ENCODE peak calls at places on chromosomes 13 and 19, in ten cellular contexts. One of them, this sample, is unnamed.

GRCh38 chr13:100526299-100527030 is 62.1 kb downstream of the GGACT start:
- DNase-seq in ascending aorta: no peak
- DNase-seq in upper lobe of left lung: no peak
- DNase-seq in astrocyte: no peak
- DNase-seq in lung: no peak
- DNase-seq in cardiac muscle cell: no peak
- DNase-seq in colonic mucosa: no peak
- DNase-seq in esophagus muscularis mucosa: no peak
- DNase-seq in CD4-positive, alpha-beta T cell: no peak
- DNase-seq in tibial artery: no peak
- DNase-seq in this sample: no peak

GRCh38 chr19:10292789-10293636 is 3.3 kb downstream of the ICAM5 start:
- DNase-seq in lung: no peak
- DNase-seq in CD4-positive, alpha-beta T cell: no peak
- DNase-seq in ascending aorta: no peak
- DNase-seq in tibial artery: no peak
- DNase-seq in esophagus muscularis mucosa: no peak
- DNase-seq in upper lobe of left lung: peak
- DNase-seq in colonic mucosa: no peak
- DNase-seq in cardiac muscle cell: no peak
- DNase-seq in astrocyte: no peak
- DNase-seq in this sample: no peak

GRCh38 chr13:104975272-104975671 is 1560.2 kb downstream of the EFNB2 start:
- DNase-seq in CD4-positive, alpha-beta T cell: no peak
- DNase-seq in upper lobe of left lung: no peak
- DNase-seq in tibial artery: no peak
- DNase-seq in colonic mucosa: no peak
- DNase-seq in ascending aorta: no peak
- DNase-seq in astrocyte: no peak
- DNase-seq in cardiac muscle cell: no peak
- DNase-seq in lung: no peak
- DNase-seq in esophagus muscularis mucosa: no peak
- DNase-seq in this sample: no peak

GRCh38 chr19:35757231-35757748 is 461 bp upstream of the HSPB6 start:
- DNase-seq in cardiac muscle cell: peak
- DNase-seq in esophagus muscularis mucosa: peak
- DNase-seq in CD4-positive, alpha-beta T cell: no peak
- DNase-seq in astrocyte: peak
- DNase-seq in tibial artery: peak
- DNase-seq in ascending aorta: peak
- DNase-seq in colonic mucosa: peak
- DNase-seq in upper lobe of left lung: peak
- DNase-seq in lung: peak
- DNase-seq in this sample: peak

GRCh38 chr13:58048670-58049069 is 417.1 kb downstream of the PCDH17 start:
- DNase-seq in esophagus muscularis mucosa: no peak
- DNase-seq in ascending aorta: no peak
- DNase-seq in CD4-positive, alpha-beta T cell: no peak
- DNase-seq in upper lobe of left lung: no peak
- DNase-seq in tibial artery: no peak
- DNase-seq in astrocyte: peak
- DNase-seq in cardiac muscle cell: no peak
- DNase-seq in lung: no peak
- DNase-seq in colonic mucosa: no peak
- DNase-seq in this sample: no peak

GRCh38 chr13:46961719-46962118 is 64.9 kb upstream of the HTR2A start:
- DNase-seq in cardiac muscle cell: no peak
- DNase-seq in CD4-positive, alpha-beta T cell: no peak
- DNase-seq in tibial artery: peak
- DNase-seq in ascending aorta: no peak
- DNase-seq in upper lobe of left lung: no peak
- DNase-seq in astrocyte: peak
- DNase-seq in lung: no peak
- DNase-seq in esophagus muscularis mucosa: no peak
- DNase-seq in colonic mucosa: no peak
- DNase-seq in this sample: peak

GRCh38 chr19:36009220-36009619 is 607 bp upstream of the SYNE4 start:
- DNase-seq in upper lobe of left lung: peak
- DNase-seq in tibial artery: peak
- DNase-seq in esophagus muscularis mucosa: no peak
- DNase-seq in astrocyte: peak
- DNase-seq in ascending aorta: peak
- DNase-seq in CD4-positive, alpha-beta T cell: no peak
- DNase-seq in cardiac muscle cell: peak
- DNase-seq in colonic mucosa: peak
- DNase-seq in lung: peak
- DNase-seq in this sample: peak

GRCh38 chr19:4386038-4386782 is 14.1 kb downstream of the SH3GL1 start:
- DNase-seq in astrocyte: no peak
- DNase-seq in ascending aorta: no peak
- DNase-seq in colonic mucosa: no peak
- DNase-seq in esophagus muscularis mucosa: no peak
- DNase-seq in CD4-positive, alpha-beta T cell: no peak
- DNase-seq in upper lobe of left lung: no peak
- DNase-seq in tibial artery: no peak
- DNase-seq in cardiac muscle cell: no peak
- DNase-seq in lung: no peak
- DNase-seq in this sample: no peak

GRCh38 chr13:96052655-96053002 is 572 bp downstream of the UGGT2 start:
- DNase-seq in ascending aorta: no peak
- DNase-seq in tibial artery: no peak
- DNase-seq in astrocyte: peak
- DNase-seq in CD4-positive, alpha-beta T cell: no peak
- DNase-seq in colonic mucosa: no peak
- DNase-seq in upper lobe of left lung: no peak
- DNase-seq in lung: no peak
- DNase-seq in cardiac muscle cell: peak
- DNase-seq in esophagus muscularis mucosa: no peak
- DNase-seq in this sample: peak

GRCh38 chr19:41311072-41311471 is 1.1 kb downstream of the CCDC97 start:
- DNase-seq in upper lobe of left lung: no peak
- DNase-seq in esophagus muscularis mucosa: no peak
- DNase-seq in lung: no peak
- DNase-seq in CD4-positive, alpha-beta T cell: no peak
- DNase-seq in ascending aorta: no peak
- DNase-seq in colonic mucosa: no peak
- DNase-seq in cardiac muscle cell: no peak
- DNase-seq in astrocyte: no peak
- DNase-seq in tibial artery: no peak
- DNase-seq in this sample: no peak

GRCh38 chr13:114107686-114108081 is 24.7 kb downstream of the RASA3 start:
- DNase-seq in esophagus muscularis mucosa: no peak
- DNase-seq in ascending aorta: peak
- DNase-seq in lung: no peak
- DNase-seq in cardiac muscle cell: no peak
- DNase-seq in tibial artery: peak
- DNase-seq in CD4-positive, alpha-beta T cell: no peak
- DNase-seq in upper lobe of left lung: peak
- DNase-seq in colonic mucosa: no peak
- DNase-seq in astrocyte: peak
- DNase-seq in this sample: peak

GRCh38 chr13:52393572-52394357 is 12.2 kb downstream of the THSD1 start:
- DNase-seq in ascending aorta: no peak
- DNase-seq in upper lobe of left lung: no peak
- DNase-seq in esophagus muscularis mucosa: no peak
- DNase-seq in CD4-positive, alpha-beta T cell: no peak
- DNase-seq in astrocyte: no peak
- DNase-seq in cardiac muscle cell: no peak
- DNase-seq in tibial artery: no peak
- DNase-seq in lung: no peak
- DNase-seq in colonic mucosa: no peak
- DNase-seq in this sample: no peak

GRCh38 chr13:47997384-47997783 is 3.7 kb downstream of the SUCLA2 start:
- DNase-seq in colonic mucosa: no peak
- DNase-seq in esophagus muscularis mucosa: no peak
- DNase-seq in upper lobe of left lung: no peak
- DNase-seq in lung: no peak
- DNase-seq in astrocyte: no peak
- DNase-seq in ascending aorta: no peak
- DNase-seq in CD4-positive, alpha-beta T cell: no peak
- DNase-seq in cardiac muscle cell: no peak
- DNase-seq in tibial artery: no peak
- DNase-seq in this sample: no peak

GRCh38 chr13:48542581-48543341 is 9.9 kb upstream of the RCBTB2 start:
- DNase-seq in ascending aorta: peak
- DNase-seq in colonic mucosa: peak
- DNase-seq in upper lobe of left lung: peak
- DNase-seq in lung: no peak
- DNase-seq in tibial artery: peak
- DNase-seq in esophagus muscularis mucosa: no peak
- DNase-seq in cardiac muscle cell: peak
- DNase-seq in astrocyte: peak
- DNase-seq in CD4-positive, alpha-beta T cell: no peak
- DNase-seq in this sample: peak

GRCh38 chr13:109868583-109869311 is 82.4 kb upstream of the IRS2 start:
- DNase-seq in CD4-positive, alpha-beta T cell: no peak
- DNase-seq in ascending aorta: no peak
- DNase-seq in tibial artery: no peak
- DNase-seq in astrocyte: no peak
- DNase-seq in upper lobe of left lung: no peak
- DNase-seq in esophagus muscularis mucosa: no peak
- DNase-seq in cardiac muscle cell: no peak
- DNase-seq in colonic mucosa: no peak
- DNase-seq in lung: no peak
- DNase-seq in this sample: no peak

GRCh38 chr19:9721861-9722260 is 46.7 kb downstream of the ZNF846 start:
- DNase-seq in tibial artery: no peak
- DNase-seq in astrocyte: no peak
- DNase-seq in upper lobe of left lung: no peak
- DNase-seq in cardiac muscle cell: no peak
- DNase-seq in lung: no peak
- DNase-seq in colonic mucosa: no peak
- DNase-seq in esophagus muscularis mucosa: no peak
- DNase-seq in ascending aorta: no peak
- DNase-seq in CD4-positive, alpha-beta T cell: no peak
- DNase-seq in this sample: no peak

GRCh38 chr19:38210458-38210987 is 13.5 kb downstream of the DPF1 start:
- DNase-seq in astrocyte: no peak
- DNase-seq in CD4-positive, alpha-beta T cell: no peak
- DNase-seq in cardiac muscle cell: peak
- DNase-seq in tibial artery: no peak
- DNase-seq in upper lobe of left lung: peak
- DNase-seq in lung: no peak
- DNase-seq in ascending aorta: no peak
- DNase-seq in colonic mucosa: peak
- DNase-seq in esophagus muscularis mucosa: no peak
- DNase-seq in this sample: no peak

GRCh38 chr13:113123226-113124150 is 889 bp downstream of the F10 start:
- DNase-seq in upper lobe of left lung: no peak
- DNase-seq in cardiac muscle cell: no peak
- DNase-seq in ascending aorta: peak
- DNase-seq in CD4-positive, alpha-beta T cell: no peak
- DNase-seq in lung: no peak
- DNase-seq in esophagus muscularis mucosa: no peak
- DNase-seq in astrocyte: no peak
- DNase-seq in colonic mucosa: no peak
- DNase-seq in tibial artery: no peak
- DNase-seq in this sample: no peak

GRCh38 chr13:22014469-22014868 is 343.6 kb downstream of the FGF9 start:
- DNase-seq in tibial artery: no peak
- DNase-seq in cardiac muscle cell: no peak
- DNase-seq in colonic mucosa: no peak
- DNase-seq in ascending aorta: no peak
- DNase-seq in lung: no peak
- DNase-seq in astrocyte: no peak
- DNase-seq in upper lobe of left lung: no peak
- DNase-seq in esophagus muscularis mucosa: no peak
- DNase-seq in CD4-positive, alpha-beta T cell: no peak
- DNase-seq in this sample: no peak

DNA sequence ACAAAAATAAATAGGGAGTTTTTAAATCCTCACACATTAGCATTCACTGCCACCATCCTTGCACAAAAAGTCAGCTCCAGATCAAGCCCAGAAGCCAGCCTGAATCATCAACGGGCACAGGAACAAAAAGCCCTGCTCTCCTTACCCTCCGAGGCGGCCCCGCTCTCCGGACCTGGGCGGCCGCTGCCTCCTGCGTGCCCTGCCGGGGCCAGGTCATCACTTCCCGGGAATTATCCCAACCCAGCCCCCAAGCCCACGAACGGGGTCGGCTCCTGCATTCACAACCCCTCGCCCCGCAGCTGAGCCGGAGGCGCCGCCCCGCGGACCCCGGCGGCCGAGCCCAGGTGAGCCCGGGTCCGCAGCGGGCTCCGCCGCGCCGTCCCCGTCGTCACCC is 754 bp downstream of the DNAJB1 start:
- DNase-seq in tibial artery: no peak
- DNase-seq in astrocyte: no peak
- DNase-seq in esophagus muscularis mucosa: no peak
- DNase-seq in ascending aorta: no peak
- DNase-seq in lung: peak
- DNase-seq in CD4-positive, alpha-beta T cell: no peak
- DNase-seq in cardiac muscle cell: peak
- DNase-seq in colonic mucosa: no peak
- DNase-seq in upper lobe of left lung: no peak
- DNase-seq in this sample: no peak
- TF ChIP-seq CTCF in tibial artery: no peak
- TF ChIP-seq CTCF in astrocyte: no peak
- TF ChIP-seq CTCF in esophagus muscularis mucosa: no peak
- TF ChIP-seq CTCF in ascending aorta: no peak
- TF ChIP-seq CTCF in lung: no peak
- TF ChIP-seq CTCF in CD4-positive, alpha-beta T cell: no peak
- TF ChIP-seq CTCF in cardiac muscle cell: no peak
- TF ChIP-seq CTCF in colonic mucosa: no peak
- TF ChIP-seq CTCF in upper lobe of left lung: no peak
- TF ChIP-seq CTCF in this sample: no peak

GRCh38 chr13:111219306-111219705 is 101.1 kb upstream of the TEX29 start:
- DNase-seq in tibial artery: peak
- DNase-seq in esophagus muscularis mucosa: no peak
- DNase-seq in cardiac muscle cell: no peak
- DNase-seq in CD4-positive, alpha-beta T cell: no peak
- DNase-seq in lung: no peak
- DNase-seq in astrocyte: peak
- DNase-seq in colonic mucosa: no peak
- DNase-seq in upper lobe of left lung: no peak
- DNase-seq in ascending aorta: peak
- DNase-seq in this sample: peak
- H3K27ac ChIP-seq in tibial artery: peak
- H3K27ac ChIP-seq in esophagus muscularis mucosa: peak
- H3K27ac ChIP-seq in cardiac muscle cell: no peak
- H3K27ac ChIP-seq in CD4-positive, alpha-beta T cell: no peak
- H3K27ac ChIP-seq in lung: no peak
- H3K27ac ChIP-seq in astrocyte: peak
- H3K27ac ChIP-seq in colonic mucosa: no peak
- H3K27ac ChIP-seq in upper lobe of left lung: no peak
- H3K27ac ChIP-seq in ascending aorta: peak
- H3K27ac ChIP-seq in this sample: peak

GRCh38 chr19:30209617-30210600 is 162.3 kb upstream of the ZNF536 start:
- DNase-seq in colonic mucosa: no peak
- DNase-seq in cardiac muscle cell: no peak
- DNase-seq in tibial artery: no peak
- DNase-seq in esophagus muscularis mucosa: no peak
- DNase-seq in CD4-positive, alpha-beta T cell: no peak
- DNase-seq in astrocyte: no peak
- DNase-seq in lung: no peak
- DNase-seq in upper lobe of left lung: peak
- DNase-seq in ascending aorta: no peak
- DNase-seq in this sample: no peak
- TF ChIP-seq CTCF in colonic mucosa: no peak
- TF ChIP-seq CTCF in cardiac muscle cell: no peak
- TF ChIP-seq CTCF in tibial artery: no peak
- TF ChIP-seq CTCF in esophagus muscularis mucosa: no peak
- TF ChIP-seq CTCF in CD4-positive, alpha-beta T cell: no peak
- TF ChIP-seq CTCF in astrocyte: no peak
- TF ChIP-seq CTCF in lung: no peak
- TF ChIP-seq CTCF in upper lobe of left lung: no peak
- TF ChIP-seq CTCF in ascending aorta: no peak
- TF ChIP-seq CTCF in this sample: no peak

GRCh38 chr19:1224847-1225246 is 13.0 kb downstream of the CBARP start:
- DNase-seq in CD4-positive, alpha-beta T cell: no peak
- DNase-seq in tibial artery: no peak
- DNase-seq in astrocyte: no peak
- DNase-seq in ascending aorta: no peak
- DNase-seq in lung: no peak
- DNase-seq in upper lobe of left lung: peak
- DNase-seq in esophagus muscularis mucosa: no peak
- DNase-seq in cardiac muscle cell: no peak
- DNase-seq in colonic mucosa: no peak
- DNase-seq in this sample: no peak
- H3K27ac ChIP-seq in CD4-positive, alpha-beta T cell: no peak
- H3K27ac ChIP-seq in tibial artery: no peak
- H3K27ac ChIP-seq in astrocyte: no peak
- H3K27ac ChIP-seq in ascending aorta: no peak
- H3K27ac ChIP-seq in lung: no peak
- H3K27ac ChIP-seq in upper lobe of left lung: no peak
- H3K27ac ChIP-seq in esophagus muscularis mucosa: no peak
- H3K27ac ChIP-seq in cardiac muscle cell: no peak
- H3K27ac ChIP-seq in colonic mucosa: no peak
- H3K27ac ChIP-seq in this sample: no peak

This sample was measured in brain microvascular endothelial cell.